ENCODE peak calls at places on chromosomes 4 and X, in six cellular contexts. Q is SK-N-SH, N is A549, W is IMR-90, O is GM12878, I is HepG2. Z is an unnamed sample.

GRCh38 chrX:115452256-115452655 is 108.7 kb upstream of the PLS3 start:
- DNase-seq in Q (no peak), N (no peak), W (no peak), O (no peak), I (no peak), Z (no peak)

GRCh38 chr4:40953253-40954118 is 203.7 kb downstream of the NSUN7 start:
- DNase-seq in Q (no peak), N (no peak), W (no peak), O (no peak), I (no peak), Z (no peak)

GRCh38 chr4:146255874-146256273 is 41.5 kb downstream of the REELD1 start:
- DNase-seq in Q (no peak), N (no peak), W (peak), O (no peak), I (peak), Z (no peak)

GRCh38 chr4:112302320-112303274 is 5.4 kb downstream of the ALPK1 start:
- DNase-seq in Q (no peak), N (no peak), W (no peak), O (no peak), I (no peak), Z (no peak)

GRCh38 chrX:78979789-78980464 is 34.7 kb downstream of the P2RY10 start:
- DNase-seq in Q (no peak), N (no peak), W (no peak), O (peak), I (no peak), Z (no peak)

GRCh38 chr4:106256190-106256589 is 59.8 kb downstream of the TBCK start:
- DNase-seq in Q (no peak), N (no peak), W (no peak), O (no peak), I (no peak), Z (no peak)

GRCh38 chrX:136250191-136251041 is 784 bp downstream of the MAP7D3 start:
- DNase-seq in Q (no peak), N (peak), W (no peak), O (no peak), I (no peak), Z (no peak)

GRCh38 chr4:128287159-128287870 is at the start of gene PGRMC2:
- DNase-seq in Q (peak), N (peak), W (peak), O (no peak), I (no peak), Z (peak)

GRCh38 chr4:113407409-113407808 is 354.1 kb downstream of the CAMK2D start:
- DNase-seq in Q (no peak), N (no peak), W (no peak), O (no peak), I (no peak), Z (no peak)

GRCh38 chr4:188175288-188175687 is 36.0 kb downstream of the TRIML1 start:
- DNase-seq in Q (no peak), N (no peak), W (peak), O (no peak), I (no peak), Z (no peak)

GRCh38 chr4:168598191-168598590 is 101.3 kb downstream of the PALLD start:
- DNase-seq in Q (no peak), N (no peak), W (no peak), O (no peak), I (no peak), Z (no peak)

GRCh38 chr4:155632314-155632713 is 34.3 kb upstream of the GUCY1A1 start:
- DNase-seq in Q (no peak), N (no peak), W (no peak), O (no peak), I (no peak), Z (no peak)

GRCh38 chrX:133911816-133912495 is 73.4 kb downstream of the GPC3 start:
- DNase-seq in Q (no peak), N (no peak), W (no peak), O (no peak), I (no peak), Z (no peak)

GRCh38 chr4:185304944-185305690 is 90.6 kb downstream of the LRP2BP start:
- DNase-seq in Q (peak), N (no peak), W (peak), O (peak), I (peak), Z (no peak)

GRCh38 chrX:154048398-154048797 is 28.7 kb upstream of the IRAK1 start:
- DNase-seq in Q (no peak), N (no peak), W (no peak), O (no peak), I (no peak), Z (no peak)

GRCh38 chrX:109472939-109473713 is 8.8 kb downstream of the GUCY2F start:
- DNase-seq in Q (peak), N (no peak), W (peak), O (no peak), I (peak), Z (peak)

GRCh38 chrX:4764888-4765287 is 1051.4 kb upstream of the PRKX start:
- DNase-seq in Q (no peak), N (no peak), W (no peak), O (no peak), I (no peak), Z (no peak)

GRCh38 chrX:110569506-110569905 is 210.9 kb downstream of the RTL9 start:
- DNase-seq in Q (no peak), N (no peak), W (no peak), O (no peak), I (no peak), Z (no peak)

GRCh38 chrX:147699061-147699460 is 212.7 kb upstream of the FMR1 start:
- DNase-seq in Q (no peak), N (no peak), W (no peak), O (no peak), I (no peak), Z (no peak)

GRCh38 chr4:139314047-139314800 is 11.9 kb upstream of the NDUFC1 start:
- DNase-seq in Q (no peak), N (no peak), W (no peak), O (no peak), I (no peak), Z (no peak)

GRCh38 chr4:189912170-189912569 is 28.5 kb upstream of the FRG1 start:
- DNase-seq in Q (no peak), N (no peak), W (no peak), O (no peak), I (no peak), Z (no peak)

GRCh38 chr4:146283758-146284651 is 69.7 kb downstream of the REELD1 start:
- DNase-seq in Q (no peak), N (no peak), W (no peak), O (no peak), I (no peak), Z (no peak)

GRCh38 chrX:84363054-84363453 is 139.2 kb downstream of the HDX start:
- DNase-seq in Q (no peak), N (no peak), W (no peak), O (no peak), I (no peak), Z (no peak)

GRCh38 chrX:153685179-153685536 is 2.6 kb upstream of the SLC6A8 start:
- DNase-seq in Q (peak), N (no peak), W (no peak), O (no peak), I (no peak), Z (no peak)

GRCh38 chr4:144611850-144612249 is 34.1 kb upstream of the HHIP start:
- DNase-seq in Q (peak), N (peak), W (peak), O (no peak), I (peak), Z (peak)

GRCh38 chrX:13266641-13267420 is 53.0 kb downstream of the ATXN3L start:
- DNase-seq in Q (no peak), N (no peak), W (peak), O (no peak), I (no peak), Z (no peak)

GRCh38 chr4:174631901-174632758 is 109.8 kb upstream of the HPGD start:
- DNase-seq in Q (peak), N (peak), W (peak), O (no peak), I (peak), Z (peak)

GRCh38 chrX:119682019-119682989 is 10.7 kb downstream of the SEPTIN6 start:
- DNase-seq in Q (no peak), N (no peak), W (no peak), O (peak), I (no peak), Z (no peak)

GRCh38 chrX:4708970-4709760 is 995.7 kb upstream of the PRKX start:
- DNase-seq in Q (no peak), N (no peak), W (no peak), O (no peak), I (no peak), Z (no peak)

GRCh38 chr4:16897991-16898827 is at the start of gene LDB2:
- DNase-seq in Q (peak), N (no peak), W (peak), O (no peak), I (no peak), Z (no peak)

GRCh38 chr4:83556836-83557235 is 20.9 kb downstream of the GPAT3 start:
- DNase-seq in Q (no peak), N (no peak), W (no peak), O (no peak), I (no peak), Z (no peak)

GRCh38 chr4:182803235-182803634 is 114.0 kb downstream of the DCTD start:
- DNase-seq in Q (no peak), N (no peak), W (no peak), O (no peak), I (no peak), Z (no peak)

GRCh38 chrX:71515039-71515398 is 17.9 kb upstream of the OGT start:
- DNase-seq in Q (no peak), N (no peak), W (no peak), O (no peak), I (no peak), Z (no peak)

GRCh38 chrX:500481-501010 is 113.8 kb upstream of the PPP2R3B start:
- DNase-seq in Q (no peak), N (no peak), W (no peak), O (no peak), I (no peak), Z (no peak)
- TF ChIP-seq SMC3 in Q (no peak), N (no peak), W (no peak), O (no peak), I (no peak), Z (no peak)

DNA sequence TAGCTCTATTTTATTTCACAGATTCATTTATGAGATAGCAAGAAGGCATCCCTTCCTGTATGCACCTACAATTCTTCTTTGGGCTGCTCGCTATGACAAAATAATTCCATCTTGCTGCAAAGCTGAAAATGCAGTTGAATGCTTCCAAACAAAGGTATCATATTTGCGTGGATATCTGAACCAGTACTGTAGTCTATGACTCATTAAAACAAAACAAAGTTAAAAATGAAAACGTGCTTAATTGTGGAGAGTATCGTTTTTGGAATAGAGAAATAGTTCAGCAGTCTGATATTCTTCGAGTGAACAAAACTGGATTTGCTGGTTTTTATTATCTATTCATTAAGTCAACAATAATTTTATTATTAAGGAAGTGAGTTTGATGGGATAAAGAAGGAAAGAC is 6.3 kb downstream of the AFP start:
- DNase-seq in Q (no peak), N (no peak), W (no peak), O (no peak), I (no peak), Z (no peak)
- TF ChIP-seq SMC3 in Q (no peak), N (no peak), W (no peak), O (no peak), I (no peak), Z (no peak)

DNA sequence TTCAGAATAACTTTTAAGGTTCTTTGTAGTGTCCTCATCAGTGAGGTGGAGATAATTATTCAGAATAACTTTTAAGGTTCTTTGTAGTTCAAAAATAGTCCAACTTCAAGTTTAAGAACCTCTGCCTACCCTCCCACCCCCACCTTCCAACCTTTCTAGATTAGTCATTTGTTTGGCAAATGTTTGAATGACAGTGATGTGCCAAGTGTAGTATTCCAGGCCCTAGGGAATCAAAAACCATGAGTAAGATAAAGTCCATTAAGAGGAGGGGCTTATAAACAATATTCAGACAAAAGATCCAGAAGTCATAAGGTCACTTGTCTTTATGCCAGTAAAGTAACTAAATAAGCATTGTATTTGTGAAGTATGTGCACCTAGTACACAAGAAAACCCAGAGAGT is 51.3 kb downstream of the DCUN1D4 start:
- DNase-seq in Q (no peak), N (no peak), W (peak), O (no peak), I (no peak), Z (no peak)
- TF ChIP-seq SMC3 in Q (no peak), N (no peak), W (no peak), O (no peak), I (no peak), Z (no peak)

GRCh38 chr4:98504091-98504490 is 154.3 kb downstream of the TSPAN5 start:
- DNase-seq in Q (no peak), N (no peak), W (no peak), O (no peak), I (no peak), Z (no peak)
- TF ChIP-seq SMC3 in Q (no peak), N (no peak), W (no peak), O (no peak), I (no peak), Z (no peak)

GRCh38 chr4:184174571-184175488 is 42.8 kb downstream of the ENPP6 start:
- DNase-seq in Q (no peak), N (no peak), W (no peak), O (no peak), I (no peak), Z (no peak)
- TF ChIP-seq SMC3 in Q (no peak), N (no peak), W (no peak), O (no peak), I (no peak), Z (no peak)

GRCh38 chrX:55919367-55920221 is 202.0 kb downstream of the RRAGB start:
- DNase-seq in Q (no peak), N (no peak), W (no peak), O (peak), I (no peak), Z (no peak)
- TF ChIP-seq SMC3 in Q (no peak), N (no peak), W (no peak), O (peak), I (no peak), Z (no peak)

Z was measured in K562.